ENCODE peak calls at places on chromosome 18, in eight cellular contexts. V is B cell; W is CD8-positive, alpha-beta T cell; S is hepatocyte; U is fibroblast of mammary gland; L is AG04450; P is body of pancreas; Q is tibial nerve. D is an unnamed sample.

GRCh38 chr18:57353940-57354461 is 1.6 kb downstream of the ST8SIA3 start:
- DNase-seq in V (no peak), W (no peak), S (peak; percentile 85), U (peak; percentile 22), L (no peak), P (peak; percentile 56), Q (no peak), D (no peak)

GRCh38 chr18:54261894-54262293 is 7.4 kb upstream of the POLI start:
- DNase-seq in V (peak; percentile 55), W (no peak), S (no peak), U (no peak), L (no peak), P (no peak), Q (no peak), D (no peak)

GRCh38 chr18:79400591-79401381 is 5.1 kb downstream of the NFATC1 start:
- DNase-seq in V (no peak), W (peak; percentile 58), S (no peak), U (no peak), L (no peak), P (no peak), Q (no peak), D (no peak)

GRCh38 chr18:9561774-9562173 is 52.6 kb downstream of the PPP4R1 start:
- DNase-seq in V (no peak), W (no peak), S (no peak), U (no peak), L (no peak), P (no peak), Q (no peak), D (no peak)

GRCh38 chr18:78671551-78671950 is 308.1 kb upstream of the SALL3 start:
- DNase-seq in V (no peak), W (no peak), S (no peak), U (no peak), L (no peak), P (no peak), Q (no peak), D (no peak)

GRCh38 chr18:79780547-79780946 is 17.2 kb upstream of the KCNG2 start:
- DNase-seq in V (no peak), W (no peak), S (no peak), U (no peak), L (no peak), P (no peak), Q (no peak), D (no peak)

GRCh38 chr18:55634545-55634944 is 46.6 kb upstream of the TCF4 start:
- DNase-seq in V (no peak), W (no peak), S (no peak), U (peak; percentile 89), L (peak; percentile 32), P (no peak), Q (no peak), D (no peak)

GRCh38 chr18:9137168-9138066 is 836 bp downstream of the ANKRD12 start:
- DNase-seq in V (peak; percentile 73), W (peak; percentile 63), S (peak; percentile 91), U (peak; percentile 91), L (peak; percentile 82), P (peak; percentile 73), Q (peak; percentile 27), D (peak; percentile 73)

GRCh38 chr18:23939366-23939765 is 75.2 kb upstream of the TTC39C start:
- DNase-seq in V (no peak), W (no peak), S (no peak), U (no peak), L (no peak), P (no peak), Q (no peak), D (no peak)

GRCh38 chr18:58416704-58417683 is 211.9 kb downstream of the ALPK2 start:
- DNase-seq in V (no peak), W (no peak), S (no peak), U (peak; percentile 78), L (peak; percentile 20), P (no peak), Q (no peak), D (no peak)

GRCh38 chr18:37156330-37156942 is 327.5 kb downstream of the KIAA1328 start:
- DNase-seq in V (no peak), W (no peak), S (peak; percentile 9), U (no peak), L (no peak), P (no peak), Q (no peak), D (no peak)

GRCh38 chr18:71784777-71785176 is 759.4 kb downstream of the CBLN2 start:
- DNase-seq in V (no peak), W (no peak), S (peak; percentile 39), U (peak; percentile 5), L (no peak), P (no peak), Q (no peak), D (no peak)

GRCh38 chr18:7945882-7946281 is 378.8 kb downstream of the PTPRM start:
- DNase-seq in V (no peak), W (no peak), S (peak; percentile 78), U (peak; percentile 96), L (peak; percentile 87), P (no peak), Q (no peak), D (no peak)

GRCh38 chr18:30415903-30416302 is 626.6 kb downstream of the DSC3 start:
- DNase-seq in V (no peak), W (no peak), S (no peak), U (no peak), L (no peak), P (no peak), Q (no peak), D (no peak)

GRCh38 chr18:26503382-26503781 is 45.0 kb downstream of the KCTD1 start:
- DNase-seq in V (no peak), W (no peak), S (no peak), U (no peak), L (no peak), P (no peak), Q (no peak), D (no peak)

GRCh38 chr18:39622431-39622830 is 2056.8 kb upstream of the CELF4 start:
- DNase-seq in V (no peak), W (no peak), S (no peak), U (no peak), L (no peak), P (no peak), Q (no peak), D (no peak)

DNA sequence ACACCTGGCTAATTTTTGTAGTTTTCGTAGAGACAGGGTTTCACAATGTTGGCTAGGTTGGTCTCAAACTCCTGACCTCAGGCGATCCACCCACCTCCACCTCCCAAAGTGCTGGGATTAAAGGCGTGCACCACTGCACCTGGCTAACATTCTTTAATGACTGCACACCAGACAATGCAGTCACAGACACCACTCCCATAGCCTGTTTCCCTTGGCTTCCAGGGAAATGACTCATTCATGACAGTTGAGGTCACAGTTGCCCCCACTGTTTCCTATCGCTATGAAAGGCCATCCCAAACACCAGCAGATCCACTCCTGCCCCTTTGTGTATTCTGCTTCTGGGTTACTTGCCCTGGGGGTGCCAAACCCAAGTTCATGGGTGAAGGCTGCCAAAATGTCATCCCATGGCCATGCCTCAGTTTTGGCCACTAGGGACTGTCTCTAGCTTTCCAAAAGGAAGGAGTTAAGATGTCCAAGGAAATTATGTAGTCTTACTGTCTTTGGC is 8.7 kb downstream of the CHMP1B start:
- DNase-seq in V (no peak), W (no peak), S (peak; percentile 63), U (peak; percentile 90), L (peak; percentile 21), P (no peak), Q (no peak), D (no peak)
- TF ChIP-seq CTCF in V (no peak), W (no peak), S (peak; percentile 10), U (peak; percentile 22), L (peak; percentile 23), P (no peak), Q (no peak), D (no peak)

GRCh38 chr18:12478269-12479057 is 70.7 kb downstream of the PRELID3A start:
- DNase-seq in V (no peak), W (no peak), S (no peak), U (no peak), L (no peak), P (no peak), Q (no peak), D (no peak)
- TF ChIP-seq CTCF in V (no peak), W (no peak), S (peak; percentile 12), U (peak; percentile 14), L (no peak), P (no peak), Q (no peak), D (no peak)

GRCh38 chr18:864872-865273 is 39.8 kb upstream of the ADCYAP1 start:
- DNase-seq in V (no peak), W (peak; percentile 52), S (peak; percentile 85), U (peak; percentile 79), L (peak; percentile 39), P (peak; percentile 79), Q (peak; percentile 26), D (peak; percentile 79)
- TF ChIP-seq CTCF in V (peak; percentile 67), W (peak; percentile 92), S (peak; percentile 94), U (peak; percentile 100), L (peak; percentile 100), P (peak; percentile 94), Q (peak; percentile 78), D (peak; percentile 96)

GRCh38 chr18:48887294-48887904 is 63.4 kb downstream of the SMAD7 start:
- DNase-seq in V (no peak), W (no peak), S (no peak), U (no peak), L (no peak), P (no peak), Q (no peak), D (peak; percentile 59)

GRCh38 chr18:48889981-48890735 is 60.6 kb downstream of the SMAD7 start:
- DNase-seq in V (no peak), W (no peak), S (no peak), U (no peak), L (no peak), P (no peak), Q (no peak), D (no peak)

GRCh38 chr18:48887905-48888531 is 62.7 kb downstream of the SMAD7 start:
- DNase-seq in V (no peak), W (no peak), S (no peak), U (no peak), L (no peak), P (no peak), Q (no peak), D (peak; percentile 60)

GRCh38 chr18:48889115-48889941 is 61.4 kb downstream of the SMAD7 start:
- DNase-seq in V (no peak), W (no peak), S (peak; percentile 61), U (no peak), L (no peak), P (peak; percentile 49), Q (no peak), D (no peak)

GRCh38 chr18:48888681-48889080 is 62.1 kb downstream of the SMAD7 start:
- DNase-seq in V (no peak), W (no peak), S (no peak), U (no peak), L (no peak), P (no peak), Q (no peak), D (no peak)
- TF ChIP-seq CTCF in V (no peak), W (no peak), S (no peak), U (no peak), L (no peak), P (no peak), Q (no peak), D (no peak)

GRCh38 chr18:44098551-44099098 is 582.1 kb upstream of the SETBP1 start:
- DNase-seq in V (no peak), W (no peak), S (no peak), U (peak; percentile 45), L (no peak), P (peak; percentile 10), Q (no peak), D (no peak)
- TF ChIP-seq CTCF in V (no peak), W (no peak), S (peak; percentile 23), U (peak; percentile 41), L (peak; percentile 41), P (no peak), Q (no peak), D (no peak)